ENCODE peak calls at places on chromosomes 2 and 18, in eight cellular contexts. L is AG10803, K is cardiac fibroblast, Y is colonic mucosa, J is K562, F is astrocyte of the spinal cord, Z is BE2C, U is fibroblast of lung. D is an unnamed sample.

GRCh38 chr18:9802774-9803697 is 82.7 kb upstream of the TXNDC2 start:
- DNase-seq in F (no peak), L (peak; percentile 29), U (peak; percentile 48), K (peak; percentile 70), Z (no peak), J (peak; percentile 90), Y (no peak), D (no peak)

GRCh38 chr2:225017713-225018112 is 24.6 kb downstream of the DOCK10 start:
- DNase-seq in U (no peak), J (no peak), F (no peak), Y (no peak), L (no peak), Z (peak; percentile 70), K (no peak), D (no peak)

GRCh38 chr2:203548887-203549286 is 13.8 kb upstream of the RAPH1 start:
- DNase-seq in J (no peak), F (no peak), L (no peak), U (no peak), Z (no peak), K (no peak), Y (no peak), D (no peak)

GRCh38 chr2:233094614-233095013 is 34.5 kb downstream of the INPP5D start:
- DNase-seq in F (no peak), K (peak; percentile 10), J (no peak), L (no peak), Z (no peak), Y (no peak), U (no peak), D (no peak)

GRCh38 chr2:20940481-20940795 is 103.4 kb downstream of the APOB start:
- DNase-seq in U (no peak), Y (no peak), J (no peak), L (no peak), F (no peak), Z (no peak), K (no peak), D (no peak)

GRCh38 chr2:23518481-23519333 is 133.7 kb downstream of the KLHL29 start:
- DNase-seq in F (no peak), J (no peak), K (no peak), L (no peak), U (no peak), Y (no peak), Z (no peak), D (no peak)

GRCh38 chr2:50658883-50659282 is 373.0 kb downstream of the NRXN1 start:
- DNase-seq in K (no peak), U (no peak), L (no peak), F (no peak), Z (no peak), Y (no peak), J (no peak), D (peak; percentile 1)

GRCh38 chr2:200308421-200309295 is 2.2 kb downstream of the SPATS2L start:
- DNase-seq in Y (no peak), L (peak; percentile 55), J (no peak), U (peak; percentile 76), K (no peak), F (peak; percentile 65), Z (no peak), D (peak; percentile 51)

GRCh38 chr18:28114472-28114871 is 62.5 kb downstream of the CDH2 start:
- DNase-seq in F (peak; percentile 83), U (peak; percentile 47), K (peak; percentile 52), Z (no peak), Y (no peak), J (no peak), L (peak; percentile 60), D (peak; percentile 72)

GRCh38 chr2:134233733-134234135 is 20.1 kb upstream of the MGAT5 start:
- DNase-seq in Y (no peak), J (no peak), U (no peak), L (no peak), Z (no peak), F (no peak), K (no peak), D (no peak)

GRCh38 chr2:56531668-56532420 is 348.1 kb downstream of the CCDC85A start:
- DNase-seq in Z (no peak), L (peak; percentile 16), F (no peak), Y (no peak), U (no peak), J (no peak), K (no peak), D (no peak)

GRCh38 chr2:43025709-43026290 is 200.6 kb downstream of the ZFP36L2 start:
- DNase-seq in K (no peak), J (no peak), Y (no peak), U (no peak), F (no peak), L (no peak), Z (no peak), D (no peak)

GRCh38 chr2:19274439-19274838 is 84.0 kb downstream of the OSR1 start:
- DNase-seq in Y (no peak), L (no peak), Z (no peak), J (no peak), F (no peak), K (no peak), U (no peak), D (peak; percentile 21)

GRCh38 chr18:28284132-28284531 is 107.2 kb upstream of the CDH2 start:
- DNase-seq in K (no peak), Y (no peak), F (peak; percentile 63), J (no peak), U (no peak), L (no peak), Z (no peak), D (no peak)

GRCh38 chr18:43805646-43806194 is 528.4 kb upstream of the SYT4 start:
- DNase-seq in L (peak; percentile 5), Y (peak; percentile 21), J (no peak), Z (no peak), F (peak; percentile 69), U (peak; percentile 85), K (peak; percentile 20), D (peak; percentile 21)

GRCh38 chr2:62198237-62198633 is 2.3 kb downstream of the B3GNT2 start:
- DNase-seq in U (no peak), L (no peak), F (no peak), Y (no peak), Z (no peak), J (no peak), K (no peak), D (no peak)

GRCh38 chr18:55280515-55280914 is 307.5 kb downstream of the TCF4 start:
- DNase-seq in Z (no peak), Y (no peak), U (peak; percentile 23), K (no peak), L (no peak), F (peak; percentile 29), J (no peak), D (peak; percentile 56)

GRCh38 chr2:108396845-108397244 is 19.1 kb downstream of the SULT1C4 start:
- DNase-seq in Z (peak; percentile 41), L (peak; percentile 48), K (peak; percentile 63), F (peak; percentile 42), U (peak; percentile 54), J (no peak), Y (no peak), D (peak; percentile 61)

GRCh38 chr2:182821172-182821571 is 45.3 kb downstream of the FRZB start:
- DNase-seq in K (no peak), L (peak; percentile 2), J (no peak), Z (no peak), U (no peak), F (no peak), Y (no peak), D (peak; percentile 32)

GRCh38 chr2:223260681-223261080 is 208.7 kb downstream of the KCNE4 start:
- DNase-seq in U (no peak), J (no peak), F (peak; percentile 44), Y (no peak), Z (no peak), L (peak; percentile 7), K (peak; percentile 5), D (no peak)

GRCh38 chr2:11236335-11236734 is 81.1 kb downstream of the SLC66A3 start:
- DNase-seq in F (no peak), U (no peak), Y (no peak), J (peak; percentile 21), L (no peak), K (no peak), Z (no peak), D (no peak)

DNA sequence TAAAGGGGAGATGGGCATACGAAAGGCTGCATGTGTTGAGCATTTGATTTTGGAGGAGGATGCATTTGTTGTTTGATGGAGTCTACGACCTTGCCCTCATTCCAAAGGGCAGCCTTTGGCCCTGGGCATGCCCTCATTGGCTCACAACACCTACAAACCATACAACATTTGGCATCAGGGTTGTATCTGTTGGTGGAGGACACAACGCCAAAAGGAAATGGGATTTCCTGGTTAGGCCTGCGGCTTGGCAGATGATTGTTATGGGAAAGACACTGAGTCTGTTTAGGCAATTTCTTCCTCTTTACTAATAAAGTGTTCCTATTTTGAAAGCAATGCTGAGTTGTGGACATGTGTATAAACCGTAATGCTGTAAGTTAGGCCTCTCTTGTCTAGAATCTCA is 246.9 kb downstream of the LDLRAD4 start:
- DNase-seq in U (no peak), Z (no peak), J (no peak), Y (no peak), F (no peak), L (no peak), K (no peak), D (no peak)
- TF ChIP-seq CTCF in U (no peak), Z (no peak), J (no peak), Y (no peak), F (no peak), L (no peak), K (no peak), D (no peak)

GRCh38 chr2:46351388-46352141 is 54.4 kb downstream of the EPAS1 start:
- DNase-seq in K (no peak), F (no peak), Z (no peak), L (no peak), Y (no peak), U (no peak), J (no peak), D (no peak)
- H3K4me3 ChIP-seq in K (no peak overlapping the region), F (no peak overlapping the region), Z (no peak overlapping the region), L (no peak overlapping the region), Y (no peak overlapping the region), U (no peak overlapping the region), J (no peak overlapping the region), D (no peak overlapping the region)

GRCh38 chr18:49904871-49905555 is 91.7 kb upstream of the ACAA2 start:
- DNase-seq in Z (no peak), J (no peak), K (no peak), L (no peak), U (no peak), Y (no peak), F (no peak), D (no peak)

GRCh38 chr18:49894827-49895226 is 81.5 kb upstream of the ACAA2 start:
- DNase-seq in L (no peak), U (no peak), Z (no peak), F (no peak), K (no peak), Y (no peak), J (no peak), D (no peak)

GRCh38 chr18:49901862-49902340 is 88.6 kb upstream of the ACAA2 start:
- DNase-seq in J (no peak), Z (no peak), F (no peak), Y (no peak), K (no peak), L (no peak), U (no peak), D (no peak)

GRCh38 chr18:49898421-49898820 is 85.1 kb upstream of the ACAA2 start:
- DNase-seq in L (peak; percentile 54), U (peak; percentile 76), Z (no peak), F (peak; percentile 78), Y (peak; percentile 58), K (peak; percentile 79), J (peak; percentile 33), D (peak; percentile 83)

GRCh38 chr18:49899647-49900330 is 86.5 kb upstream of the ACAA2 start:
- DNase-seq in K (no peak), L (no peak), F (no peak), Y (no peak), J (no peak), Z (no peak), U (no peak), D (no peak)
- TF ChIP-seq CTCF in K (no peak), L (no peak), F (no peak), Y (no peak), J (no peak), Z (peak; percentile 21), U (no peak), D (no peak)

GRCh38 chr2:102107741-102108070 is 34.8 kb upstream of the IL1R1 start:
- DNase-seq in L (peak; percentile 83), Z (no peak), U (peak; percentile 59), J (no peak), Y (peak; percentile 39), F (peak; percentile 71), K (peak; percentile 51), D (peak; percentile 63)
- H3K4me3 ChIP-seq in L (no peak overlapping the region), Z (no peak overlapping the region), U (no peak overlapping the region), J (no peak overlapping the region), Y (no peak overlapping the region), F (no peak overlapping the region), K (peak overlapping the region; percentile 38), D (no peak overlapping the region)